ENCODE peak calls at places on chromosomes 1 and 21, in eight cellular contexts. E is effector memory CD4-positive, alpha-beta T cell; A is pancreas; B is CD8-positive, alpha-beta T cell; F is H1; P is CD8-positive, alpha-beta memory T cell; Q is CD4-positive, alpha-beta memory T cell; H is ovary. S is an unnamed sample.
A peak's percentile ranks its signal among the peaks of the same experiment; 100 is the strongest.

GRCh38 chr1:169550294-169550693 is 36.0 kb downstream of the F5 start:
- DNase-seq in E (no peak), A (no peak), B (no peak), F (no peak), P (peak; percentile 32), Q (no peak), H (no peak), S (peak; percentile 53)

GRCh38 chr1:99782397-99782796 is 16.0 kb upstream of the FRRS1 start:
- DNase-seq in E (no peak), A (no peak), B (no peak), F (no peak), P (no peak), Q (no peak), H (no peak), S (no peak)

GRCh38 chr21:25457411-25457810 is 149.9 kb downstream of the MRPL39 start:
- DNase-seq in E (no peak), A (no peak), B (no peak), F (no peak), P (peak; percentile 54), Q (no peak), H (no peak), S (peak; percentile 52)

GRCh38 chr1:114695430-114696093 is at the start of gene AMPD1:
- DNase-seq in E (no peak), A (no peak), B (no peak), F (no peak), P (no peak), Q (no peak), H (no peak), S (peak; percentile 23)

GRCh38 chr1:46616277-46617107 is at the start of gene MOB3C:
- DNase-seq in E (peak; percentile 50), A (peak; percentile 89), B (peak; percentile 57), F (peak; percentile 72), P (peak; percentile 54), Q (peak; percentile 74), H (peak; percentile 88), S (peak; percentile 69)

GRCh38 chr1:81699234-81699633 is 101.5 kb upstream of the ADGRL2 start:
- DNase-seq in E (no peak), A (no peak), B (no peak), F (no peak), P (no peak), Q (no peak), H (no peak), S (peak; percentile 54)

GRCh38 chr1:94045465-94046056 is 75.4 kb downstream of the ABCA4 start:
- DNase-seq in E (no peak), A (no peak), B (no peak), F (peak; percentile 84), P (no peak), Q (no peak), H (peak; percentile 88), S (peak; percentile 98)

GRCh38 chr1:233543338-233544255 is 70.3 kb upstream of the KCNK1 start:
- DNase-seq in E (no peak), A (no peak), B (no peak), F (no peak), P (no peak), Q (no peak), H (peak; percentile 40), S (no peak)

GRCh38 chr1:166040635-166041034 is 126.2 kb downstream of the FAM78B start:
- DNase-seq in E (no peak), A (no peak), B (no peak), F (no peak), P (no peak), Q (no peak), H (no peak), S (no peak)

GRCh38 chr1:81974883-81975555 is 174.3 kb downstream of the ADGRL2 start:
- DNase-seq in E (no peak), A (no peak), B (no peak), F (no peak), P (no peak), Q (no peak), H (no peak), S (no peak)

GRCh38 chr21:41369915-41370839 is 8.3 kb downstream of the MX2 start:
- DNase-seq in E (peak; percentile 21), A (no peak), B (peak; percentile 26), F (peak; percentile 57), P (peak; percentile 43), Q (no peak), H (no peak), S (no peak)

GRCh38 chr1:164589961-164590507 is 31.1 kb downstream of the PBX1 start:
- DNase-seq in E (no peak), A (no peak), B (no peak), F (no peak), P (no peak), Q (no peak), H (no peak), S (no peak)

GRCh38 chr1:40299366-40300248 is 17.5 kb downstream of the COL9A2 start:
- DNase-seq in E (no peak), A (no peak), B (no peak), F (no peak), P (no peak), Q (no peak), H (no peak), S (no peak)

GRCh38 chr1:45785583-45785982 is 17.8 kb upstream of the MAST2 start:
- DNase-seq in E (peak; percentile 19), A (no peak), B (peak; percentile 7), F (no peak), P (peak; percentile 61), Q (peak; percentile 61), H (no peak), S (no peak)

GRCh38 chr1:183019126-183019740 is 4.0 kb upstream of the LAMC1 start:
- DNase-seq in E (no peak), A (no peak), B (no peak), F (no peak), P (no peak), Q (no peak), H (no peak), S (no peak)

GRCh38 chr1:98054367-98054701 is 133.5 kb upstream of the DPYD start:
- DNase-seq in E (no peak), A (no peak), B (no peak), F (no peak), P (no peak), Q (no peak), H (no peak), S (no peak)

GRCh38 chr1:93328809-93329477 is 16.8 kb upstream of the DR1 start:
- DNase-seq in E (no peak), A (no peak), B (no peak), F (no peak), P (no peak), Q (no peak), H (no peak), S (no peak)

GRCh38 chr1:108716437-108717230 is 3.9 kb downstream of the FNDC7 start:
- DNase-seq in E (no peak), A (no peak), B (no peak), F (no peak), P (no peak), Q (no peak), H (no peak), S (peak; percentile 35)

GRCh38 chr1:16342331-16343062 is 9.8 kb downstream of the FBXO42 start:
- DNase-seq in E (no peak), A (no peak), B (no peak), F (no peak), P (no peak), Q (no peak), H (no peak), S (no peak)

GRCh38 chr1:230940848-230941247 is 37.8 kb downstream of the TTC13 start:
- DNase-seq in E (no peak), A (no peak), B (no peak), F (no peak), P (no peak), Q (no peak), H (no peak), S (peak; percentile 17)

GRCh38 chr1:230938924-230939368 is 39.7 kb downstream of the TTC13 start:
- DNase-seq in E (no peak), A (no peak), B (no peak), F (no peak), P (no peak), Q (no peak), H (no peak), S (no peak)

GRCh38 chr1:230948301-230948700 is 30.4 kb downstream of the TTC13 start:
- DNase-seq in E (no peak), A (no peak), B (no peak), F (no peak), P (no peak), Q (no peak), H (no peak), S (no peak)

GRCh38 chr1:230939806-230940489 is 38.7 kb downstream of the TTC13 start:
- DNase-seq in E (no peak), A (no peak), B (no peak), F (no peak), P (no peak), Q (no peak), H (no peak), S (no peak)

GRCh38 chr1:230943048-230943593 is 35.5 kb downstream of the TTC13 start:
- DNase-seq in E (no peak), A (no peak), B (no peak), F (no peak), P (no peak), Q (no peak), H (no peak), S (no peak)
- H3K4me1 ChIP-seq in E (no peaks in the 10 kb centered on the region), A (peaks cover 13% of the 10 kb centered on the region), B (no peaks in the 10 kb centered on the region), F (no peaks in the 10 kb centered on the region), P (no peaks in the 10 kb centered on the region), Q (no peaks in the 10 kb centered on the region), H (no peaks in the 10 kb centered on the region), S (no peaks in the 10 kb centered on the region)

DNA sequence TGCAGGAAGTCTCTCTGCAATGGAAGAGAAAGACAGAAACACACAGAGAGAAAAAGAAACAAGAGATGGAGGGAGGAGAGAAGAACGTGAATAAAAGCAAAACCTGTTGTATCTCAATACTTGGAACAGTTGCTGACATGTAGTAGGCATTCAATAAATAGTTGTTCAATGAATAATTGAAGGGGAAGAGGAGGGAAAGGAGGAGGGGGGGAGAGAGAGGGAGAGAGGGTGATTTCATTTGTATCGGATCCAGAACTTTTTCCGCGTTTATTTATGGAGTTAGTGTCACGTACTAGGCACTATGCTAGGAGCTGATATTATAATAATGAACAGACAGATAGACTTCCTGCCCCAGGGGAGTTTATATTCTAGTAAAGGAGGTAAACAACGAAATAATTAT is 144.1 kb downstream of the OMA1 start:
- DNase-seq in E (no peak), A (no peak), B (no peak), F (no peak), P (no peak), Q (no peak), H (no peak), S (peak; percentile 25)
- H3K27me3 ChIP-seq in E (no peaks in the 10 kb centered on the region), A (no peaks in the 10 kb centered on the region), B (no peaks in the 10 kb centered on the region), F (no peaks in the 10 kb centered on the region), P (no peaks in the 10 kb centered on the region), Q (no peaks in the 10 kb centered on the region), H (no peaks in the 10 kb centered on the region), S (peaks cover 17% of the 10 kb centered on the region)

GRCh38 chr1:27525296-27526271 is 35.6 kb upstream of the WASF2 start:
- DNase-seq in E (no peak), A (no peak), B (peak; percentile 43), F (peak; percentile 81), P (peak; percentile 30), Q (peak; percentile 54), H (peak; percentile 83), S (peak; percentile 96)
- H3K4me3 ChIP-seq in E (peak overlapping the region; percentile 46), A (no peak overlapping the region), B (peak overlapping the region; percentile 47), F (peak overlapping the region; percentile 34), P (peak overlapping the region; percentile 35), Q (peak overlapping the region; percentile 50), H (peak overlapping the region; percentile 16), S (peak overlapping the region; percentile 38)

DNA sequence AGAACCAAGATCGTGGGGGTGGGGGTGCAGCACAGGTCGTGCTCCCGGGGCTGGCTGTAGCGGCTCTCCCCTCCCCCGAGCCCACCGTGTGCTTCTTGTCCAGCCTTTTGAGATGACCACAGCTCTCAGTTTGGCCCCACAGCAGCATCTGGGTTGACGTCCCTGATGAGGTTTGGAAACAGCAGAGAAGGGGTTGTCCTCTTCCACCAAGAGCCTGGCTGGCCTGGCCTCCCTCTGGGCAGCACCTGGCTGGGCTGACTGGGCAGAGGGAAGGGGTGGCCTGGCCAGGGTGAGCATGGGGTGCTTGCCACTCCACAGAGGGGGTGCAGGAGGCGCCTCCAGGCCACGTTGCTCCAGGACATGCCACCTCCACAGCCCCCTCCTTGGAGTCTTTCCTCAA is 61.5 kb downstream of the SKI start:
- DNase-seq in E (no peak), A (no peak), B (no peak), F (no peak), P (no peak), Q (no peak), H (no peak), S (no peak)
- H3K4me1 ChIP-seq in E (peaks cover 59% of the 10 kb centered on the region), A (peaks cover 3% of the 10 kb centered on the region), B (peaks cover 76% of the 10 kb centered on the region), F (peaks cover 13% of the 10 kb centered on the region), P (peaks cover 73% of the 10 kb centered on the region), Q (peaks cover 79% of the 10 kb centered on the region), H (peaks cover 20% of the 10 kb centered on the region), S (peaks cover 22% of the 10 kb centered on the region)